ENCODE peak calls at places on chromosomes 6 and 20, in seven cellular contexts. A, L, Q, E, J, X and N are unnamed samples.

GRCh38 chr20:49795125-49795424 is 17.6 kb upstream of the SLC9A8 start:
- DNase-seq in A (no peak), L (no peak), Q (no peak), E (no peak), J (no peak), X (no peak), N (no peak)

GRCh38 chr6:124962617-124963415 is 579 bp downstream of the RNF217 start:
- DNase-seq in A (peak), L (no peak), Q (peak), E (peak), J (peak), X (peak), N (peak)

GRCh38 chr6:84280030-84280429 is 52.6 kb upstream of the CEP162 start:
- DNase-seq in A (no peak), L (no peak), Q (no peak), E (no peak), J (no peak), X (no peak), N (no peak)

GRCh38 chr20:4243071-4243470 is 227.7 kb upstream of the RNF24 start:
- DNase-seq in A (no peak), L (no peak), Q (peak), E (no peak), J (no peak), X (no peak), N (peak)

GRCh38 chr20:45752747-45753146 is 30.6 kb downstream of the SPINT4 start:
- DNase-seq in A (no peak), L (no peak), Q (no peak), E (no peak), J (no peak), X (no peak), N (no peak)

GRCh38 chr6:10862361-10862760 is 19.5 kb downstream of the GCM2 start:
- DNase-seq in A (no peak), L (no peak), Q (no peak), E (no peak), J (no peak), X (no peak), N (no peak)

GRCh38 chr6:145206247-145206907 is 528.9 kb downstream of the EPM2A start:
- DNase-seq in A (peak), L (peak), Q (peak), E (no peak), J (no peak), X (no peak), N (no peak)

GRCh38 chr6:41546866-41547798 is 951 bp downstream of the FOXP4 start:
- DNase-seq in A (peak), L (no peak), Q (peak), E (no peak), J (peak), X (peak), N (no peak)

GRCh38 chr20:46720776-46721425 is 11.5 kb downstream of the SLC2A10 start:
- DNase-seq in A (peak), L (no peak), Q (no peak), E (no peak), J (no peak), X (no peak), N (no peak)

GRCh38 chr6:57313711-57314471 is 3.5 kb upstream of the PRIM2 start:
- DNase-seq in A (peak), L (peak), Q (peak), E (no peak), J (no peak), X (no peak), N (no peak)
- TF ChIP-seq CTCF in A (peak), L (no peak), Q (peak), E (no peak), J (no peak), X (no peak), N (no peak)

GRCh38 chr6:71619836-71620235 is 266.5 kb upstream of the RIMS1 start:
- DNase-seq in A (no peak), L (no peak), Q (no peak), E (no peak), J (no peak), X (no peak), N (no peak)

DNA sequence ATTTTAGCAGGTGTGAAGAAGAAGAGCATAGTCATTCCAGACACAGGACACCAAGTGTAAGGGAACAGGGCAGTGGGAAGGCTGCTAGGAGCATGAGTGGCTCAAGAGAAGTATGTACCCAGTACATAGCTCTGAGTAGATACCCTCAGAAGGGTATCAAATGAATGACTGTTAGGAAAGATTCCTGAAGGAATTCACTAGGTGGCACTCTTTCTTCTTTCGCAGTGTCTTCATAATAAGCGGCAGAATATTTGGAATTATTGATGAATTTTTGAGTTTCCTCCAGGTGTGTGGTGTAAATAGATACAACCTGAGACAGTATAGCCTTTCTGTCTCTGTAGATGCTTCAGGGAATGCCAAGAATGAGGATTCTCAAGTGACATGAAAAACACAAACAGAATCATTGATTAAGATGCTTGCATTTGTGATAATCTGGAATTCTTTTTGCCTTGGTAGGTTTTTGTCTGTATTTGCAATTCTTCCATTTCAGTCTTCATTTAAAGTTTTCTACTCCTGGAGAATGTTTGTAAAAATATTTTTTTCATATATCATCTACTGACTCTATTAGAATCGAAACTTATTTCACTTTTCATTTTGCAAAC is 264.3 kb upstream of the RIMS1 start:
- DNase-seq in A (peak), L (no peak), Q (peak), E (no peak), J (no peak), X (no peak), N (no peak)
- TF ChIP-seq CTCF in A (peak), L (peak), Q (peak), E (no peak), J (peak), X (peak), N (peak)

DNA sequence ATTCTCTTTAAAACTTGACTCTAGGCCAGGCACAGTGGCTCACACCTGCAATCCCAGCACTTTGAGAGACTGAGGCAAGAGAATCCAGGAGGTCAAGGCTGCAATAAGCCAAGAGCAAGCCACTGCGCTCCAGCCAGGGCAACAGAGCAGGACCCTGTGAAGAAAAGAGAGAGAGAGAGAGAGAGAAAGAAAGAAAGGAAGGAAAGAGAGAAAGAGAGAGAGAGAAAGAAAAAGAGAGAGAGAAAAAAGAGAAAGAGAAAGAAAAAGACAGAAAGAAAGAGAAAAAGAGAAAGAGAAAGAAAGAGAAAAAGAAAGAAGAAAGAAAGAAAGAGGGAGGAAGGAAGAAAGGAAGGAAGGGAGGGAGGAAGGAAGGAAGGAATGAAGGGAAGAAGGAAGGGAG is 76.7 kb downstream of the RIN2 start:
- DNase-seq in A (no peak), L (no peak), Q (no peak), E (no peak), J (no peak), X (no peak), N (no peak)
- TF ChIP-seq CTCF in A (no peak), L (no peak), Q (no peak), E (no peak), J (no peak), X (no peak), N (no peak)

GRCh38 chr6:37170273-37171140 is 555 bp downstream of the PIM1 start:
- DNase-seq in A (no peak), L (no peak), Q (peak), E (peak), J (peak), X (peak), N (peak)
- TF ChIP-seq CTCF in A (peak), L (no peak), Q (peak), E (peak), J (peak), X (peak), N (peak)

DNA sequence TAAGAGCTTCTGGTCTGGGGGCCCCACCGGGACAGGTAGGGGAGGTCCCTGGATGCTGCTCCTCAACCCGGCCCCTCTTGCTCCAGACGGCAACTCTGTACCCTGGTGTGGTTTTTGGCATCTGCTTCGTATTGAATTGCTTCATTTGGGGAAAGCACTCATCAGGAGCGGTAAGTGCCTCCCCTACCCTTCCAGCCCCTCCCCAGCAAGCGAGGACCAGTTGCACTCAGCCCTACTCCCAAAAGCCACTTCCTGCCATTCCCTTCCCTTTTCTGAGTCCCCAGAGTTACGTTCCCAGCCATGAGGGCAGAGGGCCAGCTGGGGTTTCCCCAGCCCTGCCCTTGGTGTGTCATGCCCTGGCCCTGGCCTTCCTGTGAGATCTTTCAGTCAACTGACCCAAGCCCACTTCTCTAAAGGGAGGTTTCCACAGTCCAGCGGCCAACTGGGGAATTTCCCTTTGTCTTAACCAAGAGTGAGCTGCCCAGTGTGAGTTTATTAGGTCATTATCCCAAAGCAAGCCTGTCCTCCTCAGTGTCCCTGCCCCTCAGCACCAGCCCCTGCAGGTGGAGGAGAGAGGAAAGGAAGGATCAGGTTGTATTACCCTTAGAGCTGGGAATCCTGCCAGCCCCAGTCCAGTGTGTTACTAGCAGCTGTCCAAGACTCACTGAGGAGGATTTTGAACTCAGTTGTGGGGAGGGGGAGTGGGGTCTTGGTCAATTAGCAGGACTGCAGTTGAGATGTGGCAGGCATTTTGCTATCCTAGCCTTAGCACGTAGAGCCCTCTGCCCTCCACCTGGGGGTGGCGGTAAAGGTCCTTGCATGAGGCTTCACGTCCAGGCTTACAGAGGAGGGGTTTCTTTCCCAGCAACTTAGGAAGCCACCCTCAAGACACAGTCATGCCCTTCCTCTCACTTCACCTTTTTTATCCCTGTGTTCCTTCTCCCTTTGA is 45.8 kb downstream of the TM9SF4 start:
- DNase-seq in A (peak), L (peak), Q (peak), E (peak), J (peak), X (peak), N (peak)
- TF ChIP-seq CTCF in A (peak), L (peak), Q (peak), E (no peak), J (peak), X (peak), N (peak)

GRCh38 chr6:139943391-139943790 is 568.9 kb upstream of the CITED2 start:
- DNase-seq in A (peak), L (peak), Q (peak), E (no peak), J (no peak), X (no peak), N (no peak)

GRCh38 chr6:139941826-139942225 is 567.4 kb upstream of the CITED2 start:
- DNase-seq in A (no peak), L (no peak), Q (no peak), E (no peak), J (no peak), X (no peak), N (no peak)

GRCh38 chr6:139942333-139942732 is 567.9 kb upstream of the CITED2 start:
- DNase-seq in A (no peak), L (no peak), Q (no peak), E (no peak), J (no peak), X (no peak), N (no peak)

GRCh38 chr6:139940741-139941712 is 566.6 kb upstream of the CITED2 start:
- DNase-seq in A (peak), L (no peak), Q (no peak), E (no peak), J (no peak), X (no peak), N (no peak)

DNA sequence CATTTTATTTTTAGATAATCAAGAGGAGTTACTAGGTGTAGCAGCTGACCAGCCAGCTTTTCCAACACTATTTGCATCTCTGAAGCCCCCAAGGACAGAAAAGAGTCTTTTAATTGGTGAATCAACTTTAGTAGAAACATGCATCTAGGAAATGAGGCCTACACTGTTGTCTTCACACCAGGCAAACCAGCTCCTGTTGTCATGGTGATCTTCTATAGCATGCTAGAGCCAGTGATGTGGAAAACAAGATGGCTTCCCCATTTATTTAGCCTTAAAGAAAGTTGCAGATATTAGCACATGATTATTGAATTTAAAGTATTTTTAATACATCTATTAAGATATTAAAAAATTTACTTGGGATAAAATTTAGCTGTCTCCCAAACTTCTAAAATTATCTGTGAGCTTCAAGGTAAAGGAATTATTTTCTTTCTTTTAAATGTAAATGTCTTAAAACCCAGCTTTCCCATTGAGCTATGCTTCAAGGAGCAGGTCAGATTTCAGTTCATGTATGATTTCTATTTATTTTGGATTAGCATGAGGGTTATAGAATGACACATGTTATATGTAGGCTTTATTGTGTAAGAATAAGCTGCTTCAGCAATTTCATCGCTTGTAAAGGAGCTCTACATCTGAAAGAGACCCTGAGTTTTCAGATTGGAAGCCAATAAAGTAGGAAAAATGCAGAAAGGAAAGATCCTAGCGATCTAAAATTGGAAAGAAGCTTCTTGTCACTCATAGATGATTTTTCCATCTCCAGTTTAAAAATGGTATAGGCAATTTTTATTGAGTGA is 564.9 kb upstream of the CITED2 start:
- DNase-seq in A (no peak), L (no peak), Q (no peak), E (no peak), J (no peak), X (no peak), N (no peak)
- TF ChIP-seq CTCF in A (no peak), L (no peak), Q (no peak), E (no peak), J (no peak), X (no peak), N (no peak)

GRCh38 chr6:90221403-90221802 is 75.2 kb downstream of the BACH2 start:
- DNase-seq in A (no peak), L (no peak), Q (no peak), E (no peak), J (no peak), X (no peak), N (no peak)
- TF ChIP-seq CTCF in A (no peak), L (no peak), Q (no peak), E (no peak), J (no peak), X (no peak), N (no peak)